ENCODE peak calls at places on chromosomes 6 and 20, in six cellular contexts. T is GM12865, Z is choroid plexus epithelial cell, U is Calu3, X is adrenal gland, R is AG04449. H is an unnamed sample.

GRCh38 chr6:147738516-147739187 is 230.2 kb downstream of the SAMD5 start:
- DNase-seq in X (no peak), Z (peak; percentile 20), U (no peak), R (no peak), T (peak; percentile 2), H (peak; percentile 21)

GRCh38 chr20:62350098-62350628 is 16.9 kb downstream of the LAMA5 start:
- DNase-seq in R (no peak), T (no peak), Z (no peak), U (peak; percentile 98), X (no peak), H (peak; percentile 95)

GRCh38 chr6:29989211-29989610 is 46.9 kb downstream of the HLA-A start:
- DNase-seq in U (no peak), Z (peak; percentile 28), T (no peak), R (no peak), X (no peak), H (no peak)

GRCh38 chr6:148432405-148433195 is 90.0 kb downstream of the SASH1 start:
- DNase-seq in T (no peak), Z (no peak), R (no peak), U (no peak), X (no peak), H (peak; percentile 24)

GRCh38 chr6:98272061-98272460 is 562.3 kb upstream of the POU3F2 start:
- DNase-seq in R (no peak), Z (no peak), X (no peak), T (no peak), U (no peak), H (no peak)

GRCh38 chr6:158999154-158999668 is 791 bp downstream of the RSPH3 start:
- DNase-seq in U (no peak), X (no peak), T (no peak), Z (peak; percentile 15), R (no peak), H (no peak)

GRCh38 chr6:128117916-128118315 is 217.1 kb upstream of the THEMIS start:
- DNase-seq in U (no peak), R (no peak), X (no peak), T (no peak), Z (peak; percentile 38), H (no peak)

GRCh38 chr6:1379810-1380198 is 9.6 kb upstream of the FOXF2 start:
- DNase-seq in X (no peak), T (no peak), Z (no peak), U (no peak), R (no peak), H (no peak)

GRCh38 chr20:1185781-1186334 is 1.1 kb upstream of the TMEM74B start:
- DNase-seq in T (peak; percentile 57), Z (peak; percentile 50), X (peak; percentile 53), R (no peak), U (peak; percentile 54), H (peak; percentile 40)

GRCh38 chr20:50026746-50027575 is 44.2 kb downstream of the SNAI1 start:
- DNase-seq in R (no peak), Z (no peak), T (no peak), U (no peak), X (no peak), H (no peak)

GRCh38 chr20:58130574-58130973 is 97.9 kb downstream of the ANKRD60 start:
- DNase-seq in R (no peak), U (no peak), T (no peak), X (no peak), Z (peak; percentile 39), H (no peak)

GRCh38 chr6:160348552-160349441 is 619 bp downstream of the SLC22A3 start:
- DNase-seq in U (peak; percentile 58), R (no peak), X (peak; percentile 47), Z (peak; percentile 15), T (no peak), H (no peak)

GRCh38 chr6:110075406-110075805 is 97.3 kb downstream of the GPR6 start:
- DNase-seq in T (no peak), U (no peak), X (no peak), Z (peak; percentile 73), R (no peak), H (peak; percentile 52)

GRCh38 chr6:2454180-2454579 is 208.8 kb upstream of the GMDS start:
- DNase-seq in Z (no peak), U (no peak), T (no peak), X (no peak), R (no peak), H (no peak)

GRCh38 chr20:41213150-41213820 is 75.9 kb downstream of the PLCG1 start:
- DNase-seq in T (no peak), Z (peak; percentile 51), U (no peak), X (no peak), R (no peak), H (peak; percentile 24)

GRCh38 chr6:48449002-48449401 is 338.0 kb upstream of the PTCHD4 start:
- DNase-seq in T (no peak), Z (peak; percentile 68), X (no peak), R (no peak), U (no peak), H (no peak)

GRCh38 chr6:170223718-170224693 is 66.9 kb downstream of the DLL1 start:
- DNase-seq in R (no peak), T (no peak), Z (no peak), U (no peak), X (peak; percentile 8), H (no peak)

DNA sequence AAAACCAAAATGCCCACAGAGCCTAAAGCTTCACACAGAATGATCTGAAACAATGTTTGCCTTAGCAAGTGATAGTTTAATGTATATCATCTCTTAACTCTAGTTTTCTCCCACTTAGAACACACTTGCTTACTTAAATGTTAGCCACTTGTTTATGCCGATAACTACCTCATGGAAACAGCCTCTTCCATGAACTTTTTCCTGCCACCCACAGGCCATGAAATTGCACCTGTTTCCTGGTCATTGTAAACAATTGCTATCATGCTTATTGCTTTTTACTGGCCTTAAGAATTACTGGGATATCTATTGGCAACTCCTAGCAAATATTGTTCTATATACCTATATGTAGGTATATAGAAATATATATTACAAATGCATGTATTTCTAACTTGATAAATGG is 231.1 kb downstream of the HDGFL1 start:
- DNase-seq in T (no peak), R (no peak), Z (no peak), X (no peak), U (no peak), H (no peak)
- TF ChIP-seq CTCF in T (no peak), R (no peak), Z (no peak), X (no peak), U (no peak), H (no peak)

DNA sequence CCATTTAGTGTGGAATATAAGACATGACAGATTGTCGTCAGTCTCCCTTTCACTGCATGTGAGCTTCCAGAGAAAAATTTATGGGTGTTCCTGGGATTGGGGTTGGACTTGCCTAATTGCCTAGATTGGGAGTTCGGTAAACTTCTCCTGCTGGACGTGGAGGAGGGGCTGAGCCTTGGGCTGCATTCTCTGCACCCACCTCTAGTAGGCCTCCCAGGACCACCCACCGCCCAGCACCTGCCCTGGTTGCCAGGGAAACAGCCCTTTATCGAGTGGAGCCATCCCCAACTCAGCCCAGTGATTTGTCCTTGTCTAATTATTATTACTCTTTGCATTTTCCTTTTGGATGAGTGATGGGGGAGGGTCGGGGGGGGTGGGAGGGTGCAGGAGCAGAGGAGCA is 104.3 kb downstream of the DHX35 start:
- DNase-seq in T (no peak), Z (no peak), R (no peak), X (no peak), U (no peak), H (no peak)
- TF ChIP-seq CTCF in T (no peak), Z (no peak), R (no peak), X (no peak), U (no peak), H (no peak)

GRCh38 chr6:95511404-95511803 is 65.9 kb upstream of the MANEA start:
- DNase-seq in Z (no peak), R (no peak), U (no peak), X (no peak), T (no peak), H (no peak)

GRCh38 chr6:95517004-95517403 is 60.3 kb upstream of the MANEA start:
- DNase-seq in U (no peak), Z (no peak), X (no peak), T (no peak), R (no peak), H (no peak)

GRCh38 chr6:95518630-95519227 is 58.6 kb upstream of the MANEA start:
- DNase-seq in T (no peak), U (no peak), X (no peak), Z (no peak), R (no peak), H (no peak)

GRCh38 chr6:95519228-95520037 is 57.9 kb upstream of the MANEA start:
- DNase-seq in U (no peak), T (no peak), R (no peak), X (no peak), Z (no peak), H (no peak)

DNA sequence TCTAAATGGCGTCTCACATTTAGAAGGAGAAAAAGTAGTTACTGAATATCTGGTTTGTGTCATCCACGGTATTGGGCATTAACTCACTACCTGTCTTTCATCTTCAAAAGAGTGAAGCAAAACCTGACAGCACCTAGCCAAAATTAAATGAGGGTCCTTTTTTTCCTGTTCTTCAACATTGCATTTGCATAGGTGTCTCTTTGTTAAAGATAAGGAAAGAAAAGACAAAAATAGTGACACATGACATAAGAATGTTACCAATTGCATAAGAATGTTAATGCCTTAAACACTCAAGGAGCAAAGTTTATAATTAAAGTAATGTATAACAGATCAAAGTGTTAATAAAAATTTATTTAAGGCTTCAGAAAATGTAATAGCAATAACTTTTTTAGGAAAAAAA is 61.4 kb upstream of the MANEA start:
- DNase-seq in Z (no peak), T (no peak), X (no peak), U (no peak), R (no peak), H (no peak)
- TF ChIP-seq CTCF in Z (no peak), T (no peak), X (no peak), U (no peak), R (no peak), H (no peak)

GRCh38 chr6:20349225-20349624 is 52.5 kb upstream of the E2F3 start:
- DNase-seq in U (no peak), X (no peak), T (peak; percentile 57), R (no peak), Z (no peak), H (no peak)
- TF ChIP-seq CTCF in U (no peak), X (no peak), T (no peak), R (no peak), Z (no peak), H (no peak)

GRCh38 chr6:12261502-12261901 is 28.7 kb upstream of the EDN1 start:
- DNase-seq in X (no peak), Z (no peak), R (no peak), U (no peak), T (peak; percentile 52), H (peak; percentile 51)
- TF ChIP-seq CTCF in X (no peak), Z (no peak), R (no peak), U (no peak), T (no peak), H (no peak)

GRCh38 chr6:156876302-156876701 is 99.1 kb downstream of the ARID1B start:
- DNase-seq in T (no peak), X (no peak), Z (no peak), R (no peak), U (peak; percentile 9), H (peak; percentile 18)
- TF ChIP-seq CTCF in T (peak; percentile 18), X (peak; percentile 22), Z (peak; percentile 61), R (peak; percentile 22), U (peak; percentile 30), H (no peak)